ENCODE peak calls at places on chromosomes 16 and 17, in ten cellular contexts. One of them, this sample, is unnamed.
A peak's percentile ranks its signal among the peaks of the same experiment; 100 is the strongest.

GRCh38 chr16:27475561-27475960 is 73.6 kb downstream of the IL21R start:
- DNase-seq in uterus: no peak
- DNase-seq in tibial artery: no peak
- DNase-seq in PC-9: no peak
- DNase-seq in mammary epithelial cell: peak; percentile 27
- DNase-seq in naive thymus-derived CD4-positive, alpha-beta T cell: no peak
- DNase-seq in pancreas: no peak
- DNase-seq in endodermal cell: no peak
- DNase-seq in sigmoid colon: no peak
- DNase-seq in esophagus squamous epithelium: no peak
- DNase-seq in this sample: no peak

GRCh38 chr16:1884155-1884760 is 12.3 kb upstream of the MEIOB start:
- DNase-seq in mammary epithelial cell: no peak
- DNase-seq in endodermal cell: no peak
- DNase-seq in esophagus squamous epithelium: no peak
- DNase-seq in tibial artery: no peak
- DNase-seq in naive thymus-derived CD4-positive, alpha-beta T cell: no peak
- DNase-seq in uterus: no peak
- DNase-seq in PC-9: no peak
- DNase-seq in sigmoid colon: no peak
- DNase-seq in pancreas: no peak
- DNase-seq in this sample: no peak

GRCh38 chr17:71578446-71578845 is 542.4 kb upstream of the SOX9 start:
- DNase-seq in sigmoid colon: no peak
- DNase-seq in naive thymus-derived CD4-positive, alpha-beta T cell: no peak
- DNase-seq in mammary epithelial cell: no peak
- DNase-seq in endodermal cell: no peak
- DNase-seq in uterus: no peak
- DNase-seq in pancreas: no peak
- DNase-seq in PC-9: no peak
- DNase-seq in esophagus squamous epithelium: no peak
- DNase-seq in tibial artery: no peak
- DNase-seq in this sample: no peak

GRCh38 chr16:26688105-26688504 is 378.6 kb upstream of the C16orf82 start:
- DNase-seq in uterus: no peak
- DNase-seq in naive thymus-derived CD4-positive, alpha-beta T cell: no peak
- DNase-seq in pancreas: no peak
- DNase-seq in sigmoid colon: no peak
- DNase-seq in PC-9: no peak
- DNase-seq in esophagus squamous epithelium: no peak
- DNase-seq in endodermal cell: no peak
- DNase-seq in mammary epithelial cell: no peak
- DNase-seq in tibial artery: no peak
- DNase-seq in this sample: no peak

GRCh38 chr17:13725286-13725990 is 123.7 kb upstream of the HS3ST3A1 start:
- DNase-seq in uterus: no peak
- DNase-seq in esophagus squamous epithelium: no peak
- DNase-seq in naive thymus-derived CD4-positive, alpha-beta T cell: no peak
- DNase-seq in PC-9: no peak
- DNase-seq in pancreas: no peak
- DNase-seq in mammary epithelial cell: no peak
- DNase-seq in tibial artery: no peak
- DNase-seq in sigmoid colon: no peak
- DNase-seq in endodermal cell: no peak
- DNase-seq in this sample: no peak

GRCh38 chr17:83200746-83201145 is 121.3 kb downstream of the METRNL start:
- DNase-seq in tibial artery: peak; percentile 22
- DNase-seq in esophagus squamous epithelium: no peak
- DNase-seq in PC-9: no peak
- DNase-seq in uterus: no peak
- DNase-seq in mammary epithelial cell: no peak
- DNase-seq in endodermal cell: no peak
- DNase-seq in sigmoid colon: peak; percentile 63
- DNase-seq in pancreas: peak; percentile 30
- DNase-seq in naive thymus-derived CD4-positive, alpha-beta T cell: no peak
- DNase-seq in this sample: peak; percentile 32

GRCh38 chr17:75769536-75769935 is 4.5 kb upstream of the GALK1 start:
- DNase-seq in naive thymus-derived CD4-positive, alpha-beta T cell: no peak
- DNase-seq in tibial artery: no peak
- DNase-seq in pancreas: no peak
- DNase-seq in PC-9: no peak
- DNase-seq in endodermal cell: no peak
- DNase-seq in sigmoid colon: peak; percentile 27
- DNase-seq in mammary epithelial cell: no peak
- DNase-seq in uterus: no peak
- DNase-seq in esophagus squamous epithelium: no peak
- DNase-seq in this sample: no peak

GRCh38 chr16:24102120-24102740 is 153.9 kb upstream of the CACNG3 start:
- DNase-seq in pancreas: no peak
- DNase-seq in uterus: no peak
- DNase-seq in esophagus squamous epithelium: no peak
- DNase-seq in sigmoid colon: no peak
- DNase-seq in endodermal cell: peak; percentile 54
- DNase-seq in naive thymus-derived CD4-positive, alpha-beta T cell: no peak
- DNase-seq in mammary epithelial cell: no peak
- DNase-seq in PC-9: no peak
- DNase-seq in tibial artery: no peak
- DNase-seq in this sample: no peak

GRCh38 chr17:18259621-18260331 is 686 bp upstream of the MIEF2 start:
- DNase-seq in pancreas: no peak
- DNase-seq in naive thymus-derived CD4-positive, alpha-beta T cell: no peak
- DNase-seq in sigmoid colon: no peak
- DNase-seq in tibial artery: no peak
- DNase-seq in mammary epithelial cell: peak; percentile 54
- DNase-seq in endodermal cell: no peak
- DNase-seq in esophagus squamous epithelium: no peak
- DNase-seq in PC-9: peak; percentile 85
- DNase-seq in uterus: no peak
- DNase-seq in this sample: no peak

DNA sequence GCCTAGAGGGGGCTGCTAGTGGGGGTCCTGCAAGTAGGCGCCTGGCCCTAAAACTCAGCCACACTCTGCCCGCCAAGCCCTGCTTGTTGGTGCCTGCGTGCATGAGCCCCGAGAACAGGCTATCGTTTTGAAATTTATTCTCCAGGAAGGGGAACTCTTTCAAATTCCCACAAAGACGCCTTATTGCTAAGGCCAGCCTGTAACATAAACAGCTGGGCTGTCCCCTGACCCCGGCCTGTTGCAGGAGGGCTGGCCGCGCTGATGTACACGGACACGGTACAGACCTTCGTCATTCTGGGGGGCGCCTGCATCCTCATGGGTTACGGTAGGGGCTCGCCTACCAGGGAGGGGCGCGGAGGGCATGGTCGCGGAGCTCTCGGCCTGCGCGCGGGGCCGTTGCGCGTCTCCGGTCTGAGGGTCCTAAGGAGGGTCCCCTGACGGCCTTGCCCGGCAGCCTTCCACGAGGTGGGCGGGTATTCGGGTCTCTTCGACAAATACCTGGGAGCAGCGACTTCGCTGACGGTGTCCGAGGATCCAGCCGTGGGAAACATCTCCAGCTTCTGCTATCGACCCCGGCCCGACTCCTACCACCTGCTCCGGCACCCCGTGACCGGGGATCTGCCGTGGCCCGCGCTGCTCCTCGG is 4.3 kb downstream of the SLC5A2 start:
- DNase-seq in naive thymus-derived CD4-positive, alpha-beta T cell: no peak
- DNase-seq in esophagus squamous epithelium: no peak
- DNase-seq in mammary epithelial cell: no peak
- DNase-seq in endodermal cell: no peak
- DNase-seq in sigmoid colon: no peak
- DNase-seq in tibial artery: no peak
- DNase-seq in pancreas: no peak
- DNase-seq in PC-9: no peak
- DNase-seq in uterus: no peak
- DNase-seq in this sample: no peak
- H3K4me3 ChIP-seq in naive thymus-derived CD4-positive, alpha-beta T cell: peak overlapping the region; percentile 89
- H3K4me3 ChIP-seq in esophagus squamous epithelium: peak overlapping the region; percentile 57
- H3K4me3 ChIP-seq in mammary epithelial cell: peak overlapping the region; percentile 61
- H3K4me3 ChIP-seq in endodermal cell: peak overlapping the region; percentile 81
- H3K4me3 ChIP-seq in sigmoid colon: peak overlapping the region; percentile 54
- H3K4me3 ChIP-seq in tibial artery: peak overlapping the region; percentile 37
- H3K4me3 ChIP-seq in pancreas: peak overlapping the region; percentile 75
- H3K4me3 ChIP-seq in PC-9: peak overlapping the region; percentile 53
- H3K4me3 ChIP-seq in uterus: peak overlapping the region; percentile 35
- H3K4me3 ChIP-seq in this sample: peak overlapping the region; percentile 51

DNA sequence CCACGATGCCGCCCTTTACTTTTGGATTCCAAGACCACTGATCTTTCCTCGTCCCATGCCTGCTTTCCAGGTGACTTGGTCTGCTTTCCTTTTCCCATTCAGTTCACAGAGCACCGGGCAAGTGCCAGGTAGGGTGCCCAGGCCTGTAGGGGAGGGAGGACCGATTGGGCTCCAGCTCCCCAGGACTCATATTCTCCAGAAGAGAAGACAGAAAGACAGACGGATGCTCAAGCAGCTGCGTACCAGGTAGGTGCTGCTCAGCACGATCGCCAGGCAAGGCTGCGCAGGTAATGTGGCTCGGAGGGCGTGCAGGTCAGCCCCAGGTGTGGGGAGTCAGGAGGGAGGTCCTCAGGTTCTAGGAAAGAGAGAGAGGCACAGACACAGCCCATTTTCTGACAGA is 67.5 kb upstream of the ZNF423 start:
- DNase-seq in tibial artery: no peak
- DNase-seq in esophagus squamous epithelium: no peak
- DNase-seq in endodermal cell: no peak
- DNase-seq in PC-9: no peak
- DNase-seq in sigmoid colon: peak; percentile 20
- DNase-seq in uterus: no peak
- DNase-seq in pancreas: no peak
- DNase-seq in mammary epithelial cell: no peak
- DNase-seq in naive thymus-derived CD4-positive, alpha-beta T cell: no peak
- DNase-seq in this sample: no peak
- H3K4me1 ChIP-seq in tibial artery: no peaks in the 10 kb centered on the region
- H3K4me1 ChIP-seq in esophagus squamous epithelium: peaks cover 2% of the 10 kb centered on the region
- H3K4me1 ChIP-seq in endodermal cell: no peaks in the 10 kb centered on the region
- H3K4me1 ChIP-seq in PC-9: no peaks in the 10 kb centered on the region
- H3K4me1 ChIP-seq in sigmoid colon: no peaks in the 10 kb centered on the region
- H3K4me1 ChIP-seq in uterus: no peaks in the 10 kb centered on the region
- H3K4me1 ChIP-seq in pancreas: no peaks in the 10 kb centered on the region
- H3K4me1 ChIP-seq in mammary epithelial cell: no peaks in the 10 kb centered on the region
- H3K4me1 ChIP-seq in naive thymus-derived CD4-positive, alpha-beta T cell: no peaks in the 10 kb centered on the region
- H3K4me1 ChIP-seq in this sample: no peaks in the 10 kb centered on the region

GRCh38 chr17:51992864-51993413 is 165.6 kb downstream of the CA10 start:
- DNase-seq in sigmoid colon: no peak
- DNase-seq in naive thymus-derived CD4-positive, alpha-beta T cell: no peak
- DNase-seq in esophagus squamous epithelium: no peak
- DNase-seq in endodermal cell: no peak
- DNase-seq in PC-9: no peak
- DNase-seq in mammary epithelial cell: no peak
- DNase-seq in pancreas: no peak
- DNase-seq in tibial artery: no peak
- DNase-seq in uterus: no peak
- DNase-seq in this sample: no peak

GRCh38 chr17:51995797-51996403 is 162.6 kb downstream of the CA10 start:
- DNase-seq in tibial artery: no peak
- DNase-seq in PC-9: no peak
- DNase-seq in endodermal cell: no peak
- DNase-seq in pancreas: no peak
- DNase-seq in esophagus squamous epithelium: no peak
- DNase-seq in mammary epithelial cell: peak; percentile 19
- DNase-seq in sigmoid colon: no peak
- DNase-seq in naive thymus-derived CD4-positive, alpha-beta T cell: no peak
- DNase-seq in uterus: no peak
- DNase-seq in this sample: no peak

GRCh38 chr17:51999654-52000053 is 158.9 kb downstream of the CA10 start:
- DNase-seq in sigmoid colon: no peak
- DNase-seq in endodermal cell: no peak
- DNase-seq in uterus: no peak
- DNase-seq in tibial artery: no peak
- DNase-seq in PC-9: no peak
- DNase-seq in pancreas: no peak
- DNase-seq in mammary epithelial cell: no peak
- DNase-seq in esophagus squamous epithelium: no peak
- DNase-seq in naive thymus-derived CD4-positive, alpha-beta T cell: no peak
- DNase-seq in this sample: no peak

DNA sequence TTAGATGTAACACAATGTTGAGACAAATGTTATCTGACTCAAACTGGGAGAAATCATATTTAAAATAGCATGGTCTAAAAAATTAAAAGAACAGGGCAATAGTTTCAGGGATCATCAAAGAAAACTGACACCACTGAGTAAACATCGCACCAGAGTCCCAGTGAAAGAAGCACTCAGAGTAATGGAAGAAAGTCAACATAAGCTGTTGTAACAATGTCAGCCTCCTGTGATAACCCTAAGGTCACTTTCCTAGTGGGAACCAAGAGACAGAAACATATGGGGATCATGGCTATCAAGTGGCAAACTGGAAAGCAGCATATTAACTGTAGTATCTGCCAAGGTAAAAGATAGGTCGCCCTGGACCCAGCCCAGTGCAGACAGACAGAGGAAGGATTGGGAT is 160.8 kb downstream of the CA10 start:
- DNase-seq in tibial artery: no peak
- DNase-seq in endodermal cell: no peak
- DNase-seq in naive thymus-derived CD4-positive, alpha-beta T cell: no peak
- DNase-seq in pancreas: no peak
- DNase-seq in uterus: no peak
- DNase-seq in PC-9: no peak
- DNase-seq in mammary epithelial cell: no peak
- DNase-seq in esophagus squamous epithelium: no peak
- DNase-seq in sigmoid colon: no peak
- DNase-seq in this sample: no peak
- H3K36me3 ChIP-seq in tibial artery: no peaks in the 10 kb centered on the region
- H3K36me3 ChIP-seq in endodermal cell: no peaks in the 10 kb centered on the region
- H3K36me3 ChIP-seq in naive thymus-derived CD4-positive, alpha-beta T cell: no peaks in the 10 kb centered on the region
- H3K36me3 ChIP-seq in pancreas: no peaks in the 10 kb centered on the region
- H3K36me3 ChIP-seq in uterus: no peaks in the 10 kb centered on the region
- H3K36me3 ChIP-seq in PC-9: no peaks in the 10 kb centered on the region
- H3K36me3 ChIP-seq in mammary epithelial cell: no peaks in the 10 kb centered on the region
- H3K36me3 ChIP-seq in esophagus squamous epithelium: no peaks in the 10 kb centered on the region
- H3K36me3 ChIP-seq in sigmoid colon: no peaks in the 10 kb centered on the region
- H3K36me3 ChIP-seq in this sample: no peaks in the 10 kb centered on the region

DNA sequence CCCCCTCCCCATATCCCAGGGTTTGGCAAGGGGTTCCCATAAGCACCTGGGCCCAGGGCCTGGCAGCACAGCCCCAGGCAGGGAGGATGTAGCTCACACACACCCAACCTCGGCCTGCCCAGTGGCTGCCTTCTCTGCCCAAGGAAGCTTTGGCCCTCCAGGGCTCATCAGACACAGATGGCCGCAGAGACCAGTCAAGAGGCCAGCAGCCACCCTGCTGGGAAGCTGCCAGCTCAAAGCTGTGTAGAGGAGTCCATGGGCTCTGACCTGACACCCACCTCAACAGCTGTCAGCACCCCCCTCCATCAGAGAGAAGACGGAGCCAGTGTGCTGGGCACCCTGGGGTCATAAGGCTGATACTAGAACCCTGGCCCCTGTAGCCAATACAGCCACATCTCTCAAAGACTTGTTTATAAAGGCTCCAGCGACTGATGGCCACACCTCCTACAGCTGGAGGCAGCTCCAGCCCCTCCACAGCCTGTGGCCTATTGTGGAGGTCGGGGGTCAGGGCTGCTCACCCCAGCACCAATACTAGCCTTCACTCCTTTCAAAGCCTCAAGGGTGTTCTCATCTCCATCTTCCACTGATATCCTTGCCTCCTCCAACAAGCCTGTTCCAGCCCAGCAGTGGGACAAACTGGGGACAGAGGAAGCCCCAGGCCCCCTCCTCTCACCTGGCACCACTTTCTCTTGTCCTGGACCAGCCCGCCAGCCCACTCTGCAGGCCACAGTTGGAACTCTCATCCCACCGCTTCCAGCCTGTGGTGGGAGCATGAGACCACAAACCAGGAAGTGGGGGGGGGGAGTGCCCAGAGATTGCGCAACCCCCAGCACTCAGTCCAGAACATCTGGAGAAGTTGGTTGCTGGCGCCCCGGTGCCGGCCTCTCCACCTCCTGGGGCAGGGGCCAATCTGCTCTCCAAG is 2.2 kb upstream of the MPG start:
- DNase-seq in PC-9: peak; percentile 47
- DNase-seq in mammary epithelial cell: no peak
- DNase-seq in pancreas: peak; percentile 69
- DNase-seq in sigmoid colon: peak; percentile 95
- DNase-seq in naive thymus-derived CD4-positive, alpha-beta T cell: no peak
- DNase-seq in uterus: peak; percentile 91
- DNase-seq in endodermal cell: peak; percentile 90
- DNase-seq in tibial artery: peak; percentile 91
- DNase-seq in esophagus squamous epithelium: no peak
- DNase-seq in this sample: peak; percentile 76
- H3K4me3 ChIP-seq in PC-9: peak overlapping the region; percentile 84
- H3K4me3 ChIP-seq in mammary epithelial cell: no peak overlapping the region
- H3K4me3 ChIP-seq in pancreas: no peak overlapping the region
- H3K4me3 ChIP-seq in sigmoid colon: no peak overlapping the region
- H3K4me3 ChIP-seq in naive thymus-derived CD4-positive, alpha-beta T cell: no peak overlapping the region
- H3K4me3 ChIP-seq in uterus: no peak overlapping the region
- H3K4me3 ChIP-seq in endodermal cell: no peak overlapping the region
- H3K4me3 ChIP-seq in tibial artery: peak overlapping the region; percentile 72
- H3K4me3 ChIP-seq in esophagus squamous epithelium: no peak overlapping the region
- H3K4me3 ChIP-seq in this sample: no peak overlapping the region